ENCODE peak calls at places on chromosomes 16 and 17, in nine cellular contexts. H is NCI-H2081 treated with DMSO at 0.1 percent for 48 hours; V is WTC11; W is RCC 7860; X is fibroblast of villous mesenchyme; L is activated CD4-positive, alpha-beta T cell treated with anti-CD3 and anti-CD28 coated beads for 24 hours; T is activated naive CD8-positive, alpha-beta T cell treated with anti-CD3 and anti-CD28 coated beads for 36 hours; U is HTR-8/SVneo; Q is stimulated activated CD4-positive, alpha-beta T cell treated with anti-CD3 and anti-CD28 coated beads, Interleukin-15, amount 100 ng/mL, for 48 hours. R is an unnamed sample.

GRCh38 chr17:50604470-50604869 is 30.2 kb upstream of the ABCC3 start:
- DNase-seq in U (no peak), Q (no peak), T (no peak), X (peak), H (peak), W (no peak), V (peak), L (no peak), R (no peak)

GRCh38 chr17:13118311-13118710 is 100.5 kb upstream of the ELAC2 start:
- DNase-seq in H (no peak), X (no peak), V (no peak), Q (no peak), W (no peak), U (no peak), T (no peak), L (no peak), R (no peak)

GRCh38 chr16:20675488-20676267 is 21.8 kb downstream of the ACSM1 start:
- DNase-seq in T (peak), L (peak), Q (no peak), V (peak), H (no peak), X (no peak), U (no peak), W (no peak), R (peak)

GRCh38 chr17:39612291-39612894 is 4.7 kb upstream of the NEUROD2 start:
- DNase-seq in H (no peak), X (no peak), L (no peak), Q (no peak), V (no peak), T (no peak), U (no peak), W (no peak), R (no peak)

GRCh38 chr16:31023627-31024226 is 9.6 kb upstream of the STX4 start:
- DNase-seq in U (no peak), H (no peak), T (no peak), X (no peak), W (no peak), L (no peak), V (no peak), Q (no peak), R (no peak)

GRCh38 chr17:68246271-68247028 is 1.4 kb upstream of the AMZ2 start:
- DNase-seq in U (no peak), Q (no peak), W (no peak), L (no peak), X (no peak), V (no peak), H (no peak), T (no peak), R (no peak)

GRCh38 chr16:85734311-85735017 is 16.4 kb downstream of the C16orf74 start:
- DNase-seq in H (no peak), U (no peak), T (no peak), L (no peak), Q (no peak), V (no peak), X (no peak), W (no peak), R (no peak)

GRCh38 chr17:42178817-42179216 is 2.1 kb downstream of the KCNH4 start:
- DNase-seq in T (no peak), V (no peak), X (no peak), U (no peak), Q (no peak), L (no peak), H (no peak), W (no peak), R (no peak)

GRCh38 chr17:64007838-64008282 is 9.7 kb downstream of the PRR29 start:
- DNase-seq in L (no peak), V (no peak), T (no peak), Q (no peak), X (no peak), W (no peak), H (no peak), U (no peak), R (no peak)

GRCh38 chr17:60134396-60135159 is 15.2 kb upstream of the CA4 start:
- DNase-seq in Q (no peak), W (no peak), L (no peak), X (peak), H (no peak), T (no peak), V (no peak), U (no peak), R (peak)

GRCh38 chr17:57328109-57328882 is 72.0 kb downstream of the MSI2 start:
- DNase-seq in H (no peak), X (peak), T (no peak), L (no peak), W (no peak), Q (no peak), U (no peak), V (no peak), R (peak)

GRCh38 chr17:2724783-2725164 is 13.2 kb upstream of the CLUH start:
- DNase-seq in V (peak), T (peak), X (peak), H (no peak), Q (peak), U (no peak), L (no peak), W (no peak), R (no peak)

GRCh38 chr17:67994827-67995567 is 1.3 kb downstream of the C17orf58 start:
- DNase-seq in X (peak), V (no peak), H (no peak), Q (no peak), U (peak), T (no peak), L (no peak), W (peak), R (peak)

GRCh38 chr17:69302682-69303081 is 24.3 kb downstream of the ABCA5 start:
- DNase-seq in V (no peak), Q (no peak), L (no peak), T (no peak), H (no peak), U (no peak), X (no peak), W (no peak), R (no peak)